ENCODE peak calls at places on chromosomes 7 and 10, in nine cellular contexts. Z is CD4-positive, alpha-beta T cell; T is A549; J is RWPE2; P is fibroblast of lung; Q is lung; L is tibial artery; V is HL-60; G is OCI-LY7. M is an unnamed sample.

GRCh38 chr10:373516-374309 is 238.5 kb downstream of the ZMYND11 start:
- DNase-seq in Q (no peak), Z (no peak), G (no peak), V (no peak), P (peak; percentile 95), T (peak; percentile 36), L (peak; percentile 83), J (no peak), M (no peak)

GRCh38 chr7:130461256-130461655 is 20.4 kb upstream of the CEP41 start:
- DNase-seq in Z (no peak), T (no peak), J (no peak), G (no peak), L (no peak), P (no peak), Q (no peak), V (no peak), M (no peak)

GRCh38 chr7:108016841-108017775 is 14.1 kb upstream of the LAMB1 start:
- DNase-seq in P (peak; percentile 64), J (no peak), L (no peak), G (peak; percentile 14), Q (no peak), Z (no peak), V (no peak), T (peak; percentile 69), M (peak; percentile 55)

GRCh38 chr7:21773326-21773725 is 172.4 kb downstream of the CDCA7L start:
- DNase-seq in L (no peak), G (no peak), J (no peak), V (no peak), T (no peak), P (no peak), Z (no peak), Q (no peak), M (no peak)

GRCh38 chr7:31096198-31096881 is 44.2 kb downstream of the ADCYAP1R1 start:
- DNase-seq in Q (no peak), Z (no peak), T (no peak), P (no peak), L (peak; percentile 48), V (no peak), G (no peak), J (peak; percentile 17), M (no peak)

GRCh38 chr10:49751216-49751615 is 10.9 kb downstream of the OGDHL start:
- DNase-seq in L (no peak), Z (no peak), J (no peak), G (no peak), Q (no peak), V (no peak), P (no peak), T (no peak), M (no peak)

GRCh38 chr10:104424719-104425118 is 71.1 kb downstream of the CFAP58 start:
- DNase-seq in L (no peak), Z (no peak), J (no peak), G (no peak), T (no peak), V (no peak), Q (no peak), P (no peak), M (peak; percentile 81)

GRCh38 chr10:20485554-20485953 is 411.6 kb downstream of the NEBL start:
- DNase-seq in V (no peak), L (no peak), J (no peak), P (no peak), G (no peak), Q (no peak), Z (no peak), T (no peak), M (no peak)

GRCh38 chr10:9239298-9239697 is 1184.8 kb downstream of the GATA3 start:
- DNase-seq in Q (no peak), G (no peak), Z (no peak), V (no peak), P (peak; percentile 32), J (no peak), L (no peak), T (no peak), M (no peak)

GRCh38 chr10:81200801-81201200 is 663.1 kb downstream of the SH2D4B start:
- DNase-seq in Q (no peak), J (no peak), Z (no peak), T (no peak), G (no peak), V (no peak), P (no peak), L (no peak), M (no peak)

DNA sequence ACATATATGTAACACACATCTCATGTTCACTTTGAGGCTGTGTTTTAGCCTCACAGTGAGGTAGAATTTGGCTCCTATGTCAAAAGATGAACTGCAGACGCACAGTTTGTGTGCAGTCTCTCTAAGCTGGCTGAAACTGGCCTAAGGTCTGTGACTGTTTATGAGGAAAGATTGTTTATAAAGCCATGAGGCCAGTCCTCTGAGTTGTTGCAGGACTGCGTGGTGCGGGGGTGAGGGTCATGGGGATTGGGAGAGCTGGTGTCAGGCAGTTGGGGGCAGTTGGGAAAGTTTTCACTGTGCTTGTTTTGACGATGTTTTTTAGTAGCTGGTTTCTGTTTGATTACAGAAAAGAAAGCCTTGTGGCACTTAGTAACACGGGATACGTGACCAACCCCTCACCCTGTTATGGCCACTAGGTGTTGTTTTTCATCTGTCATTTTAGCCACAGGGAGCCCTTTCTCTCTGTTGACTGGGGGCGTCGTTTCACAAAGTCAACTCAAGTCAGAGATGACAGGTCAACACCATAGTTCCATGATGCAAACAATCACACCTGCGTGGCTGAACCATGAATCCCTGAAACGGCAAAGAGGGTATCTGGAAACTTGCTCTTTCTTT is 310.9 kb downstream of the CCDC3 start:
- DNase-seq in V (no peak), Q (no peak), Z (no peak), G (no peak), T (no peak), L (no peak), J (no peak), P (no peak), M (no peak)
- TF ChIP-seq CTCF in V (no peak), Q (no peak), Z (no peak), G (no peak), T (no peak), L (no peak), J (no peak), P (no peak), M (no peak)

GRCh38 chr7:50824882-50825281 is 42.2 kb upstream of the GRB10 start:
- DNase-seq in G (no peak), Z (no peak), L (no peak), V (no peak), T (peak; percentile 83), J (no peak), Q (no peak), P (no peak), M (no peak)

GRCh38 chr7:50818324-50818723 is 35.6 kb upstream of the GRB10 start:
- DNase-seq in T (no peak), Z (no peak), P (peak; percentile 53), G (no peak), Q (no peak), L (peak; percentile 28), V (no peak), J (no peak), M (no peak)

GRCh38 chr7:50822716-50823115 is 40.0 kb upstream of the GRB10 start:
- DNase-seq in G (no peak), T (peak; percentile 32), V (no peak), Z (no peak), J (no peak), Q (no peak), L (no peak), P (peak; percentile 87), M (no peak)

GRCh38 chr7:50821457-50821977 is 38.8 kb upstream of the GRB10 start:
- DNase-seq in Z (no peak), T (peak; percentile 84), J (no peak), V (no peak), G (no peak), P (peak; percentile 55), L (peak; percentile 48), Q (no peak), M (no peak)

DNA sequence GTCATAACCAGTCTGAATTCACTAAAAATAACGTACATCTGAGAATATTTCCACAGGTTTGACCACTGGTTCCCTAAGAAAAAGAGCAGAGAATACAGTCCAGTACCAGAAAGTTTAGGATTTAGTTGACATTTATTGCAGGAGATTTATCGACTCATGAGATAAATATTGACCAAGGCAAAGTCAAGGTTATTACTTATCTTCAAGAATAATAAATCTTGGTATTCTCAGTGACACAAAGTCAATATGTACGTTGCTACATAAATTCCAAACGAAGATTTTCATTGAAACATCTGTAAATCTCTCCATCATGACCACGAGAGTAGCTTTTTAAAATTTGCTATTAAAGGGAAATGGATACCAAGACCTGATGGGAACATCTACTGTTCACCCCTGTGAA is 39.4 kb upstream of the GRB10 start:
- DNase-seq in Z (no peak), T (peak; percentile 41), P (no peak), G (no peak), L (no peak), V (no peak), Q (no peak), J (no peak), M (no peak)
- H3K27ac ChIP-seq in Z (no peak overlapping the region), T (peak overlapping the region; percentile 62), P (no peak overlapping the region), G (no peak overlapping the region), L (no peak overlapping the region), V (no peak overlapping the region), Q (no peak overlapping the region), J (no peak overlapping the region), M (no peak overlapping the region)

DNA sequence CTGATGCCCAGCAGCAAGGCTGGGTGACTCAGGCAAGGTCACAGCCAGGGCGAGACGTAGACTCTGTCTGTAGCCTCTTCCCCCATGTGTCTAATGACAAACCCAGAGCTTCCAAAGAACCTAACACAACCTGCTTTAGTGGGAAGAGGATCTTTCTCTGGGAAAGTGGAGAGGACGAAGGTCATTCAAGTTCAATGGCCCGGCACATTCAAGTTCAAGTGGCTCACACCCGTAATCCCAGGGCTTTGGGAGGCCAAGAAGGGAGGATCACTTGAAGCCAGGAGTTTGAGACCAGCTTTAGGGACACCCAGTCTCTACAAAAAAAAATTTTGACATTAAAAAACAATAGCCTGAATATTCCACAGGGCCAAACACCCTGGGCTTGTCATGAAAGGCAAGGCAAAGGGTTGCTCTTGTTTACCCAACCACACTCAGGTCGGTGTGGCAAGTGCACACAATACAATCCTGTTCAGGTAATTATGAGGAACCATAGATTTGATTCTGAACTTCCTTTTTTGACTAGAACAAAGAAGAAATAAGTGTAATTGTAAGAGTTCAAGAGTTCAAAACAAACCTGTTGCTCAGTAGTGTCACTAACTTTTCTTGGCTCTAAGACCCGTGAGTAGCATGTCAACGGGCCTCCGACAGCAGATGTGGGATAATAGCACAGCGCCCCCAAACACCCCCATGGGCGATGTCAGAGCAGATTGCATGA is 53.9 kb upstream of the KLF6 start:
- DNase-seq in Z (no peak), Q (no peak), P (peak; percentile 44), G (peak; percentile 9), J (no peak), V (peak; percentile 7), T (peak; percentile 38), L (no peak), M (no peak)
- TF ChIP-seq CTCF in Z (no peak), Q (no peak), P (no peak), G (peak; percentile 47), J (no peak), V (no peak), T (no peak), L (no peak), M (no peak)

DNA sequence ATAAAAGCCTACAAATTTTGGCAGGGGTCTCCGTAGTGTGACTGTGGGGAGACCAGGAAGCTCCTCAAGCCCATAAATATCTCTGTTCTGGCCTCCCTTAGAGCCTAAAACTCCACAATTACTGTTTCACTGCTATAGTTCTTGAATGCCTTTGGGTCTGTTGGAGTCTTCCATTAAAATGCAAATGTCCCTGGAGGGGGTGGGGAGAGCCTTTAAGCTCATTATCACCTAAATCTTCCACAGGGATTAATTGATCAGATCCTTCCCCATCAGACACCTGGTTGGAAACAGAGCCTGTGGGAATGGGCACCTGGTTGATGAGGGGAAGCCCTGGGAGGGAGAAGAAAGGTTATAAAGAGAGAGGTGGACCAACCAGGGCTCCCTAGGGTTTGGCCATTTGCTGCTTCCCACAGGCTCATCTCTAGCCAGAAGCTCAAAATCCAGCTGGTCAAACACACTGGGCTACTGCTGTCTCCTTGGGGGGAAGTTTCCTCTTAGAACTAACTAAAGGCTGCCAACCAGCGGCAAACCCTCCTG is 718.2 kb downstream of the LRMDA start:
- DNase-seq in P (no peak), G (no peak), J (no peak), T (no peak), Z (no peak), V (no peak), L (no peak), Q (no peak), M (no peak)
- H3K27ac ChIP-seq in P (no peak overlapping the region), G (no peak overlapping the region), J (no peak overlapping the region), T (no peak overlapping the region), Z (no peak overlapping the region), V (no peak overlapping the region), L (no peak overlapping the region), Q (no peak overlapping the region), M (no peak overlapping the region)